ENCODE peak calls at places on chromosome 2, in four cellular contexts. A, K, R and L are unnamed samples.

GRCh38 chr2:182767578-182767977 is 51.5 kb downstream of the DNAJC10 start:
- DNase-seq in R (no peak), K (peak; percentile 81), A (no peak), L (peak; percentile 43)

GRCh38 chr2:96877513-96878159 is 7.8 kb upstream of the SEMA4C start:
- DNase-seq in A (no peak), R (no peak), K (no peak), L (no peak)

GRCh38 chr2:239040152-239040761 is 192.4 kb downstream of the TWIST2 start:
- DNase-seq in A (no peak), R (no peak), K (no peak), L (no peak)

GRCh38 chr2:26299488-26300092 is 46.4 kb upstream of the SELENOI start:
- DNase-seq in K (peak; percentile 76), A (no peak), R (no peak), L (peak; percentile 62)

GRCh38 chr2:43268066-43268971 is 41.9 kb upstream of the ZFP36L2 start:
- DNase-seq in R (no peak), A (no peak), K (no peak), L (no peak)

GRCh38 chr2:147600223-147600622 is 244.6 kb upstream of the ACVR2A start:
- DNase-seq in K (no peak), R (no peak), A (no peak), L (no peak)

GRCh38 chr2:191486584-191487320 is 191.2 kb upstream of the NABP1 start:
- DNase-seq in K (no peak), R (no peak), A (no peak), L (peak; percentile 87)

GRCh38 chr2:109126501-109126860 is 2.5 kb upstream of the SH3RF3 start:
- DNase-seq in K (no peak), A (no peak), R (no peak), L (no peak)

GRCh38 chr2:230268606-230269222 is 43.2 kb downstream of the SP140 start:
- DNase-seq in A (no peak), R (no peak), K (no peak), L (no peak)

GRCh38 chr2:7788736-7789135 is 871.5 kb downstream of the RNF144A start:
- DNase-seq in K (no peak), R (no peak), A (no peak), L (no peak)

GRCh38 chr2:241053576-241054251 is 48.4 kb downstream of the MTERF4 start:
- DNase-seq in R (no peak), K (no peak), A (no peak), L (no peak)

GRCh38 chr2:211045025-211045424 is 488.6 kb downstream of the CPS1 start:
- DNase-seq in A (no peak), R (no peak), K (no peak), L (peak; percentile 10)

GRCh38 chr2:133734699-133735098 is 166.4 kb upstream of the NCKAP5 start:
- DNase-seq in K (no peak), A (no peak), R (no peak), L (no peak)

GRCh38 chr2:190711069-190711468 is 62.2 kb downstream of the NAB1 start:
- DNase-seq in R (no peak), A (no peak), K (no peak), L (no peak)

GRCh38 chr2:46390036-46390435 is 89.3 kb upstream of the TMEM247 start:
- DNase-seq in R (no peak), K (no peak), A (no peak), L (no peak)

GRCh38 chr2:42047488-42048317 is at the start of gene PKDCC:
- DNase-seq in R (no peak), K (peak; percentile 62), A (no peak), L (peak; percentile 85)

GRCh38 chr2:186484062-186484735 is 1.9 kb upstream of the ZC3H15 start:
- DNase-seq in A (no peak), K (no peak), R (no peak), L (no peak)

GRCh38 chr2:85893428-85894258 is 4.9 kb upstream of the ST3GAL5 start:
- DNase-seq in R (no peak), K (peak; percentile 30), A (no peak), L (no peak)

GRCh38 chr2:9813312-9814128 is 29.8 kb upstream of the TAF1B start:
- DNase-seq in K (peak; percentile 61), R (peak; percentile 64), A (peak; percentile 31), L (peak; percentile 74)

GRCh38 chr2:120919771-120920437 is 184.2 kb downstream of the GLI2 start:
- DNase-seq in A (no peak), K (no peak), R (no peak), L (no peak)

GRCh38 chr2:16664809-16665745 is 557 bp downstream of the CYRIA start:
- DNase-seq in K (no peak), A (no peak), R (no peak), L (no peak)

GRCh38 chr2:43105586-43106562 is 120.5 kb downstream of the ZFP36L2 start:
- DNase-seq in A (no peak), R (no peak), K (no peak), L (no peak)

GRCh38 chr2:178513876-178514275 is 33.6 kb downstream of the PLEKHA3 start:
- DNase-seq in A (no peak), R (no peak), K (no peak), L (no peak)

GRCh38 chr2:134926231-134926931 is 7.8 kb downstream of the CCNT2 start:
- DNase-seq in A (no peak), K (peak; percentile 26), R (no peak), L (no peak)

GRCh38 chr2:73963385-73964120 is 21.2 kb upstream of the TET3 start:
- DNase-seq in K (no peak), A (no peak), R (no peak), L (no peak)

GRCh38 chr2:227509086-227509485 is 37.1 kb downstream of the AGFG1 start:
- DNase-seq in R (no peak), A (no peak), K (no peak), L (no peak)

GRCh38 chr2:176001903-176002683 is at the start of gene LNPK:
- DNase-seq in A (peak; percentile 73), R (peak; percentile 89), K (peak; percentile 91), L (peak; percentile 95)

GRCh38 chr2:20567926-20568179 is 83.0 kb downstream of the HS1BP3 start:
- DNase-seq in K (peak; percentile 38), R (no peak), A (no peak), L (no peak)